ENCODE peak calls at places on chromosomes 1 and 21, in eight cellular contexts. D is A549, G is GM12878, T is Peyer's patch, P is ovary, M is body of pancreas, K is IMR-90, E is stomach. Q is an unnamed sample.

GRCh38 chr1:68149907-68150306 is 82.4 kb downstream of the WLS start:
- DNase-seq in E (no peak), M (no peak), G (no peak), D (no peak), K (no peak), T (no peak), P (no peak), Q (no peak)

GRCh38 chr1:184545601-184546000 is 158.8 kb downstream of the C1orf21 start:
- DNase-seq in P (no peak), T (no peak), D (no peak), K (peak), M (no peak), E (no peak), G (no peak), Q (peak)

GRCh38 chr1:40404670-40405462 is 31.3 kb downstream of the SMAP2 start:
- DNase-seq in P (peak), E (no peak), D (peak), G (no peak), T (no peak), K (peak), M (peak), Q (peak)

GRCh38 chr1:116690809-116691323 is 23.3 kb upstream of the IGSF3 start:
- DNase-seq in D (no peak), T (no peak), K (no peak), G (no peak), M (no peak), E (no peak), P (no peak), Q (no peak)

GRCh38 chr1:164794310-164794709 is 235.3 kb downstream of the PBX1 start:
- DNase-seq in M (peak), K (peak), E (no peak), D (peak), P (peak), T (no peak), G (no peak), Q (peak)

GRCh38 chr1:145975216-145975615 is 10.7 kb downstream of the POLR3GL start:
- DNase-seq in K (no peak), D (no peak), P (peak), M (no peak), T (no peak), E (no peak), G (no peak), Q (no peak)

GRCh38 chr21:21114456-21114855 is 116.2 kb downstream of the NCAM2 start:
- DNase-seq in D (no peak), P (no peak), M (no peak), G (no peak), T (no peak), K (no peak), E (no peak), Q (no peak)

GRCh38 chr1:157965584-157965983 is 27.9 kb upstream of the KIRREL1 start:
- DNase-seq in K (no peak), E (no peak), D (peak), P (no peak), T (no peak), G (no peak), M (no peak), Q (no peak)

GRCh38 chr1:226608699-226609505 is 60.3 kb downstream of the STUM start:
- DNase-seq in P (peak), E (peak), D (peak), K (peak), M (peak), T (peak), G (no peak), Q (peak)

GRCh38 chr1:54080598-54081049 is 27.2 kb downstream of the TCEANC2 start:
- DNase-seq in K (no peak), M (no peak), G (no peak), P (no peak), D (no peak), E (no peak), T (no peak), Q (no peak)

GRCh38 chr21:42261832-42262200 is 42.9 kb downstream of the ABCG1 start:
- DNase-seq in T (no peak), K (no peak), M (no peak), D (no peak), G (no peak), P (no peak), E (no peak), Q (no peak)

GRCh38 chr1:94821636-94822305 is 1.6 kb downstream of the SLC44A3 start:
- DNase-seq in D (no peak), E (no peak), G (no peak), P (no peak), M (peak), T (no peak), K (no peak), Q (no peak)

GRCh38 chr1:80171101-80171500 is 1164.6 kb upstream of the ADGRL4 start:
- DNase-seq in K (no peak), D (no peak), M (no peak), E (no peak), P (no peak), G (no peak), T (no peak), Q (no peak)

GRCh38 chr1:209652873-209653401 is 712 bp upstream of the LAMB3 start:
- DNase-seq in P (peak), D (peak), E (peak), M (peak), K (peak), T (peak), G (no peak), Q (peak)

GRCh38 chr1:31765041-31765467 is 914 bp upstream of the ADGRB2 start:
- DNase-seq in P (no peak), K (peak), T (no peak), M (no peak), E (no peak), D (peak), G (no peak), Q (no peak)

GRCh38 chr21:35217504-35218060 is 168.5 kb upstream of the RUNX1 start:
- DNase-seq in E (no peak), P (no peak), G (no peak), T (no peak), D (peak), K (peak), M (no peak), Q (no peak)

GRCh38 chr1:23555949-23556640 is 3.2 kb downstream of the ID3 start:
- DNase-seq in G (no peak), P (peak), M (peak), D (peak), E (no peak), K (peak), T (no peak), Q (no peak)

GRCh38 chr21:28554660-28555475 is 437.8 kb downstream of the LTN1 start:
- DNase-seq in P (no peak), K (peak), E (no peak), M (no peak), T (no peak), D (no peak), G (no peak), Q (no peak)

GRCh38 chr1:87760100-87760499 is 431.4 kb downstream of the LMO4 start:
- DNase-seq in P (no peak), E (no peak), K (peak), M (no peak), T (no peak), D (no peak), G (no peak), Q (no peak)

GRCh38 chr1:27403065-27403726 is 10.8 kb downstream of the GPR3 start:
- DNase-seq in T (peak), K (peak), E (no peak), M (peak), P (peak), D (peak), G (no peak), Q (peak)

GRCh38 chr1:18299441-18300338 is 181.0 kb upstream of the KLHDC7A start:
- DNase-seq in E (peak), P (no peak), D (peak), M (peak), G (no peak), K (no peak), T (peak), Q (no peak)

GRCh38 chr1:20666804-20667203 is 5.6 kb upstream of the DDOST start:
- DNase-seq in G (peak), D (peak), M (no peak), T (no peak), P (no peak), K (peak), E (no peak), Q (no peak)
- H3K4me3 ChIP-seq in G (no peak), D (no peak), M (no peak), T (no peak), P (no peak), K (no peak), E (no peak), Q (no peak)

GRCh38 chr1:220526294-220526693 is 1.6 kb upstream of the MARK1 start:
- DNase-seq in E (no peak), T (no peak), D (no peak), P (no peak), G (no peak), M (no peak), K (no peak), Q (no peak)

GRCh38 chr1:220529530-220529920 is 1.6 kb downstream of the MARK1 start:
- DNase-seq in T (no peak), D (no peak), M (no peak), P (no peak), G (no peak), K (no peak), E (no peak), Q (no peak)

GRCh38 chr1:220528679-220529529 is 968 bp downstream of the MARK1 start:
- DNase-seq in T (no peak), P (peak), E (no peak), G (no peak), K (no peak), D (no peak), M (no peak), Q (peak)

GRCh38 chr1:220527279-220528048 is 472 bp upstream of the MARK1 start:
- DNase-seq in K (no peak), E (no peak), D (no peak), P (no peak), G (no peak), T (peak), M (peak), Q (peak)

DNA sequence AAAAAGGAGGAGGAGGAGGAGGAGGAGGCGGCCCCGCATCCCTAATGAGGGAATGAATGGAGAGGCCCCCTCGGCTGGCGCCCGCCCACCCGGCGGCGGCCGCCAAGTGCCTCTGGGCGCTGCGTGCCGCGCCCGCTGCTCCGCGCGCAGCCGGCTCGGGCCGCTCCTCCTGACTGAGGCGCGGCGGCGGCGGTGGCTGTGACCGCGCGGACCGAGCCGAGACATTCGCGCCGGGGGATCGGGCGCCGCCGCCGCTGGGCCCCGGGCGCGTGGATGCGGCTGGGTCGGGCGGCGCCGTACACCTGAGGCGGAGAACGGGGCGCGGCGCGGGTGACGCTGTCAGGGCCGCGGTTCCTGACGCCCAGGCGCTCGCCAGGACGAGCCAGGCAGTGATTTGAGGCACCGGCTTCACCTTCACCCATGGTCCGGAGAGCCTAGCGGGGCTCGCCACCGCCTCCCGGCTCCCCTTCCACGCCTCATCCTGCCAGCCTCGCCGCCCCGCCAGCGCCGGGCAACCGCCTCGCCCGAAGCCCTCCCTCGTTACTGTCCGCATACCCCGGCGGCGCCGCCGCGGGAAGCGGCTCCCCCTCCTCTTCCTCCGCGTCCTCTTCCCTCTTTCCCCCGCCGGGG is at the start of gene MARK1:
- DNase-seq in P (peak), K (no peak), D (no peak), T (peak), M (peak), G (no peak), E (peak), Q (peak)
- TF ChIP-seq POLR2A in P (no peak), K (no peak), D (no peak), T (no peak), M (no peak), G (no peak), E (no peak), Q (no peak)

DNA sequence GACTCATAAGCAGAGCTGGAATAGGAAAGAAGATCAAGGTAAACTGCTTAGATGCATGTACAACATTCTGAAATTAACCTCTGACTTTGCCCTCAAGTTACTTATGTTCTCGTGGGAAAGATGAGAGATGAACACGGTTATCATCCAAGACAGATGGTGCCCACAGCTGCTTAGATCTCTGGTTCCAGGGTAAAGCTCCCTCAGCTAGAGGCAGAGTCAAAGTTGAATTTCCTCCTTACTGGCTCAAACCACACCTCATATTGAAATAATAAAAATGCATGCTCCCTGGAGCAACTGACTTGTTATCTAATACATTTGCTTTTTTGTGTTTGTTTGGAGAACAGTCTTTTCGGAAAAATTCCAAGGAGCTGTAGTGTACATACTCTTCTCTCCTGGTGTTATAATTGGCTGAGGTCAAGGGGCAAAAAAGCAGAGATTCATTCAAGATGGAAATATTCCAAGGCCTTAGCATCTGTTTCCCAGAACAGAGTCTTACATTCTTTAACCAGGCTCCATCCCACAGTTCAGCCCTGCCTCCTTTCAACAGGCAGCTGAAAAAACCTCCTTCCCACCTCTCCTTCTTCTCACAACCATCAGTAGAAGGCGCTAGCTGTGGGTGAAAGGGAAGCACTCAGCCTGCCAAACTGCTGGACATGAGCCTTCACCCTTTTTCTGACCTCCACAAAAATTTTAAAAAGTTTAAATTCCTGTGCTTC is 43.6 kb upstream of the FMO2 start:
- DNase-seq in E (no peak), D (no peak), P (peak), K (peak), M (peak), T (peak), G (no peak), Q (no peak)
- TF ChIP-seq CTCF in E (no peak), D (no peak), P (peak), K (peak), M (no peak), T (no peak), G (no peak), Q (no peak)

DNA sequence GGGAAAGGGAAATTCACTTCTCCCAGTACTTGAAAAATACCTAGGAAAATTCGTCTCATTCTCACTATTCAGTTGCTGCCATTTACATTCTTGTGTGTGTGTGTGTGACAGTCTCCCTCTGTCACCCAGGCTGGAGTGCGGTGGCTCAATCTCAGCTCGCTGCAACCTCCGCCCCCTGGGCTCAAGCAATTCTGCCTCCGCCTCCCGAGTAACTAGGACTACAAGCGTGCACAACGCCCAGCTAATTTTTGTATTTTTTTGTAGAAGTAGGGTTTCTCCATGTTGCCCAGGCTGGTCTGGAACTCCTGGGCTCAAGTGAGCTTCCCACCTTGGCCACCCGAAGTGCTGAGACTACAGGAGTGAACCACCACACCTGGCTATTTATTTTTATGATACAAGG is 1.2 kb downstream of the SNAPIN start:
- DNase-seq in M (no peak), D (no peak), G (no peak), E (no peak), T (no peak), K (no peak), P (no peak), Q (no peak)
- H3K4me3 ChIP-seq in M (no peak), D (peak), G (peak), E (peak), T (peak), K (no peak), P (peak), Q (no peak)

GRCh38 chr1:66925558-66925910 is 744 bp downstream of the MIER1 start:
- DNase-seq in D (no peak), P (no peak), E (no peak), G (no peak), K (no peak), T (no peak), M (no peak), Q (no peak)

GRCh38 chr1:66927528-66927927 is 2.7 kb downstream of the MIER1 start:
- DNase-seq in E (no peak), T (no peak), D (no peak), M (no peak), K (no peak), G (no peak), P (no peak), Q (no peak)

GRCh38 chr1:66925944-66926343 is 1.2 kb downstream of the MIER1 start:
- DNase-seq in T (no peak), G (no peak), E (no peak), P (no peak), K (no peak), D (no peak), M (no peak), Q (no peak)

GRCh38 chr1:66929289-66929688 is 4.5 kb downstream of the MIER1 start:
- DNase-seq in M (no peak), K (no peak), G (no peak), P (no peak), D (no peak), E (no peak), T (no peak), Q (no peak)

DNA sequence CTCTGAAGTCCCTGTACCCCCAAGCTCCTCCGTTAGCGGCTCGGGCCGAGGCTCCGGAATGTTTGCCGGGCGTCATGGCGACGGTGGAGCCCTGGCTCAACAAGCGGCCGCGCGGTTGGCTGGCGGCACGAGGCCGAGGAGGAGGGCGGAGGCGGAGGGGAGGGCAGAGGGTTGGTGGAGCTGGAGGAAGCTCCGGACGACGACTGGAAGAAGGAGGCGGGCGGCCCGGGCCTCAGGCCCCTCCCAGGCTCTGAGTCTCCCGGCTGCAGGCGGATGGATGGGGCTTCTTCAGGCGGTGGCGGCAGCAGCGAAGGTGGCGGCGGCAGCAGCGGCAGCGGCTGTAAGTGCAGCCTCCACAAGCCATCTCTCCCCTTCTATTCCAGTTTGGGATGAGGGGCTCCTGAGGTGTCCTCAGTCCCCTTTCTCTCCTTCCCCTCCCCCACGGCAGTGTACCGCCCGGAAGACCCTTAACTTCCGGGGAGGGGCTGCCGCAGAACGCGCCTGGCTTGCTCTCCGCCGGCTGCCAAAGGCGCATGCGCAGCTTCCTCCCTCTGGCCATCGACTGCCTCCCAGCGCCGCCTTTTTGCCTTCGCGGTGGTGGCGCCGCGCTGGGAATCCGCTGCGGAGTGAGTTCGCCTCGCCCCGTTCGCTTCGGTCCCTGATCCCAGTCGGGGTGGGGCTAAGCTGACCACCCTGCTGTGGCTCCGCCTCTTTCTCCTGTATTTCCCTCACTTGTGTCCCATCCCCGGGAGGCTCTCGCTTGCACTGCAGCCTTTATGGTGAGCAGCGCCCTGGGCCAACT is at the start of the genes DNAI4 and MIER1:
- DNase-seq in M (peak), T (peak), E (peak), D (peak), P (peak), G (peak), K (peak), Q (peak)
- TF ChIP-seq POLR2A in M (peak), T (peak), E (no peak), D (peak), P (peak), G (peak), K (peak), Q (peak)